ENCODE peak calls at places on chromosomes 3 and 15, in five cellular contexts. L is H9, Q is neuronal stem cell, U is heart left ventricle, V is choroid plexus epithelial cell. W is an unnamed sample.

GRCh38 chr3:31668258-31668657 is 135.5 kb downstream of the STT3B start:
- DNase-seq in V (no peak), Q (no peak), U (no peak), L (no peak), W (no peak)

GRCh38 chr3:101784850-101785613 is 6.0 kb downstream of the NXPE3 start:
- DNase-seq in U (no peak), Q (no peak), V (no peak), L (no peak), W (no peak)

GRCh38 chr3:55721716-55722484 is 234.8 kb upstream of the WNT5A start:
- DNase-seq in U (no peak), V (peak), L (no peak), Q (no peak), W (peak)

GRCh38 chr15:29070471-29071192 is 184.9 kb downstream of the APBA2 start:
- DNase-seq in U (no peak), L (no peak), V (no peak), Q (no peak), W (no peak)

GRCh38 chr3:106740116-106740515 is 637.1 kb upstream of the CCDC54 start:
- DNase-seq in Q (no peak), V (peak), L (no peak), U (no peak), W (no peak)

GRCh38 chr3:11235385-11235784 is 36.8 kb upstream of the ATG7 start:
- DNase-seq in L (no peak), U (no peak), V (no peak), Q (no peak), W (no peak)

GRCh38 chr3:42581400-42581708 is 413 bp downstream of the SEC22C start:
- DNase-seq in L (no peak), Q (no peak), V (no peak), U (no peak), W (no peak)

GRCh38 chr3:71509024-71509423 is 74.5 kb downstream of the FOXP1 start:
- DNase-seq in Q (no peak), L (no peak), V (no peak), U (no peak), W (no peak)

GRCh38 chr15:86555114-86555513 is 475.4 kb downstream of the AGBL1 start:
- DNase-seq in V (no peak), L (no peak), Q (no peak), U (no peak), W (no peak)

GRCh38 chr3:194673761-194674160 is 1.8 kb upstream of the LSG1 start:
- DNase-seq in V (no peak), L (no peak), Q (no peak), U (no peak), W (no peak)

GRCh38 chr3:106343841-106344240 is 475.0 kb upstream of the CBLB start:
- DNase-seq in V (no peak), L (no peak), Q (no peak), U (no peak), W (no peak)

GRCh38 chr15:52717924-52718323 is 38.7 kb upstream of the ATOSA start:
- DNase-seq in Q (no peak), L (no peak), V (no peak), U (no peak), W (peak)

GRCh38 chr15:31497838-31498237 is 171.2 kb downstream of the KLF13 start:
- DNase-seq in Q (no peak), U (no peak), V (no peak), L (peak), W (no peak)

GRCh38 chr15:101056366-101057334 is 137.5 kb downstream of the LRRK1 start:
- DNase-seq in L (no peak), U (peak), V (no peak), Q (no peak), W (peak)

GRCh38 chr3:59185586-59186381 is 136.0 kb upstream of the CFAP20DC start:
- DNase-seq in L (no peak), V (peak), Q (no peak), U (no peak), W (peak)

GRCh38 chr3:176274161-176274560 is 923.1 kb downstream of the TBL1XR1 start:
- DNase-seq in L (no peak), U (no peak), V (no peak), Q (no peak), W (no peak)

GRCh38 chr15:92899910-92900711 is at the start of gene CHD2:
- DNase-seq in U (peak), V (peak), Q (peak), L (peak), W (peak)

GRCh38 chr3:190495796-190496195 is 18.1 kb upstream of the IL1RAP start:
- DNase-seq in U (no peak), L (no peak), V (no peak), Q (no peak), W (no peak)

GRCh38 chr3:138078096-138078495 is 37.3 kb downstream of the DZIP1L start:
- DNase-seq in L (no peak), V (peak), U (no peak), Q (no peak), W (peak)

GRCh38 chr15:31338879-31339557 is 12.4 kb downstream of the KLF13 start:
- DNase-seq in L (peak), V (peak), U (peak), Q (no peak), W (peak)

GRCh38 chr3:41000471-41000870 is 198.8 kb upstream of the CTNNB1 start:
- DNase-seq in U (no peak), V (no peak), L (no peak), Q (no peak), W (no peak)

GRCh38 chr15:52010633-52011595 is 8.1 kb upstream of the MAPK6 start:
- DNase-seq in V (peak), L (no peak), Q (no peak), U (no peak), W (no peak)

GRCh38 chr15:66785637-66786036 is 83.6 kb downstream of the SMAD6 start:
- DNase-seq in U (no peak), Q (no peak), V (peak), L (no peak), W (peak)

GRCh38 chr3:148873270-148873927 is 8.3 kb downstream of the CPA3 start:
- DNase-seq in L (no peak), V (no peak), Q (no peak), U (no peak), W (no peak)

GRCh38 chr15:20357139-20358065 is 184.2 kb downstream of the GOLGA6L6 start:
- DNase-seq in Q (no peak), L (peak), U (no peak), V (no peak), W (no peak)